ENCODE peak calls at places on chromosomes 3 and 15, in four cellular contexts. One of them, this sample, is unnamed.
A peak's percentile ranks its signal among the peaks of the same experiment; 100 is the strongest.

GRCh38 chr15:62791694-62792093 is 250.9 kb upstream of the TPM1 start:
- DNase-seq in fibroblast of lung: no peak
- DNase-seq in neural progenitor cell: no peak
- DNase-seq in PC-9: no peak
- DNase-seq in this sample: no peak

GRCh38 chr3:76938962-76939361 is 100.9 kb upstream of the ROBO2 start:
- DNase-seq in PC-9: no peak
- DNase-seq in fibroblast of lung: no peak
- DNase-seq in neural progenitor cell: no peak
- DNase-seq in this sample: no peak

GRCh38 chr3:62259924-62260323 is 113.4 kb downstream of the FEZF2 start:
- DNase-seq in PC-9: no peak
- DNase-seq in fibroblast of lung: no peak
- DNase-seq in neural progenitor cell: no peak
- DNase-seq in this sample: no peak

GRCh38 chr3:189457201-189457607 is 174.0 kb upstream of the TP63 start:
- DNase-seq in fibroblast of lung: no peak
- DNase-seq in PC-9: no peak
- DNase-seq in neural progenitor cell: no peak
- DNase-seq in this sample: no peak

GRCh38 chr3:177529071-177529550 is 331.8 kb upstream of the TBL1XR1 start:
- DNase-seq in fibroblast of lung: no peak
- DNase-seq in neural progenitor cell: no peak
- DNase-seq in PC-9: no peak
- DNase-seq in this sample: no peak

GRCh38 chr15:67843571-67844387 is 3.9 kb upstream of the RNU6-1 start:
- DNase-seq in PC-9: no peak
- DNase-seq in fibroblast of lung: no peak
- DNase-seq in neural progenitor cell: peak; percentile 91
- DNase-seq in this sample: no peak

GRCh38 chr15:88274534-88275460 is 18.3 kb upstream of the NTRK3 start:
- DNase-seq in fibroblast of lung: peak; percentile 46
- DNase-seq in neural progenitor cell: peak; percentile 81
- DNase-seq in PC-9: no peak
- DNase-seq in this sample: peak; percentile 68

GRCh38 chr3:79002465-79003372 is 765.1 kb downstream of the ROBO1 start:
- DNase-seq in neural progenitor cell: no peak
- DNase-seq in fibroblast of lung: no peak
- DNase-seq in PC-9: no peak
- DNase-seq in this sample: peak; percentile 77

GRCh38 chr3:46461971-46462910 is 2.5 kb downstream of the LTF start:
- DNase-seq in neural progenitor cell: no peak
- DNase-seq in fibroblast of lung: peak; percentile 10
- DNase-seq in PC-9: no peak
- DNase-seq in this sample: no peak
- TF ChIP-seq CTCF in neural progenitor cell: no peak
- TF ChIP-seq CTCF in fibroblast of lung: no peak
- TF ChIP-seq CTCF in PC-9: no peak
- TF ChIP-seq CTCF in this sample: no peak

DNA sequence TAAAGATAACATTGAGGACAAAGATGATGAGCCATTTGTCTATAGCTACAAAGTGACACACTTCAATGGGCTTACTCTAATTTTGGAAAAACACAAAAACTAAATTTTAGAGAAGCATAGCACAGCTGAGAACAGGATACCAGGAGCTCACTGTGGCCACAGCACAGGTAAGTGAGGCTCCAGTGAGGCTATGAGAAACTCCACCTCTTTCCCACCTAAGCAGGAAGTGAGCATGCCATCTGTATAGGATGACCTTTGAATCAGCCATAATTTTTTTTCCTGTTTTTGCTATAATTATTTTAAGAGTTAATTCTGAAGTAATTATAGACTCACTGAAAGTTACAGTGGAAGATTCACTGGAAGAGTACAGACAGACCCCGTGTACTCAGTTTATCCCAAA is 82.1 kb upstream of the DCLK3 start:
- DNase-seq in neural progenitor cell: no peak
- DNase-seq in fibroblast of lung: no peak
- DNase-seq in PC-9: no peak
- DNase-seq in this sample: no peak
- H3K27ac ChIP-seq in neural progenitor cell: no peak overlapping the region
- H3K27ac ChIP-seq in fibroblast of lung: no peak overlapping the region
- H3K27ac ChIP-seq in PC-9: no peak overlapping the region
- H3K27ac ChIP-seq in this sample: no peak overlapping the region

DNA sequence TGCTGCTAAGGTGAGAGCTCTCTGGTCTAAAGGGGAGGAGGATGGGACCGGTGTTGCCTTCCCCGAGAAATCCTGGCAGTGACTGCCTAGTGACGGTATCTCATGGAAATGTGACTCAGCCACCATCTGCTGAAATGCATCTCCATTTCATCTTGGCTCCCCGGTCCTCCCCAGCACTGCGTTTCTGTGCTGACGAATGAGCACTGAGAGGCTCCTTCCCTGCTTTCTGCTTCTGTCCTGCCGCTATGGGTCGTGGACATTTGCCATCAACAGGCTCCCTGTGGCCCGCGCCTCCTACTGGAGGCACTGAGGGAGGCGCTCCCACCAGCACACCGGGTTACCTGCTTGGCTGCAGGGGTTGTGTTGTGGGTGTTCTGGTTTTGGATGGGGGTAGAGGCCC is 13.5 kb upstream of the SEC13 start:
- DNase-seq in neural progenitor cell: peak; percentile 44
- DNase-seq in PC-9: no peak
- DNase-seq in fibroblast of lung: no peak
- DNase-seq in this sample: no peak
- TF ChIP-seq EZH2 in neural progenitor cell: no peak
- TF ChIP-seq EZH2 in PC-9: no peak
- TF ChIP-seq EZH2 in fibroblast of lung: no peak
- TF ChIP-seq EZH2 in this sample: no peak

DNA sequence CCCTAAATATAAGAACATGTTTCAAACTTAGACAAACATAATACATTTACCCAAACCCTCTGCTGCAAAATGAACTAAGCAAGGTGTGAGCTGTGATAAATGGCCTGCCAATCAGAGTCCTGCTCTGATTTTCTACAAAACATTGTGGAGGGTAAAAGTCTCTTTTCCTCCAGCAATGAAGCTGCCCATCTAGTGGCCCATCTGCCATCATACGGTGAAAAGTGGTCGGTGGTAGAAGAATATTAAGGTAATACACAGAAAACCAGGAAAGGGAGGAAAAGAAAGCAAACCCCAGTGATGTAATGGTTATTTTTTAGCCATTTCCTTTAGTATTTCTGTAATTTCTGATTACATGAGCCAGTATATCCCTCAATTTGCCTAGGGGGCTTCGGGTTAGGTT is 838.1 kb downstream of the TBL1XR1 start:
- DNase-seq in fibroblast of lung: no peak
- DNase-seq in neural progenitor cell: no peak
- DNase-seq in PC-9: no peak
- DNase-seq in this sample: peak; percentile 1
- TF ChIP-seq CTCF in fibroblast of lung: no peak
- TF ChIP-seq CTCF in neural progenitor cell: peak; percentile 50
- TF ChIP-seq CTCF in PC-9: peak; percentile 50
- TF ChIP-seq CTCF in this sample: peak; percentile 48

GRCh38 chr3:55595420-55595819 is 108.3 kb upstream of the WNT5A start:
- DNase-seq in fibroblast of lung: no peak
- DNase-seq in PC-9: no peak
- DNase-seq in neural progenitor cell: no peak
- DNase-seq in this sample: no peak
- H3K27ac ChIP-seq in fibroblast of lung: no peak overlapping the region
- H3K27ac ChIP-seq in PC-9: peak overlapping the region; percentile 99
- H3K27ac ChIP-seq in neural progenitor cell: no peak overlapping the region
- H3K27ac ChIP-seq in this sample: no peak overlapping the region

GRCh38 chr3:12903881-12904280 is 62.5 kb upstream of the RPL32 start:
- DNase-seq in neural progenitor cell: no peak
- DNase-seq in PC-9: no peak
- DNase-seq in fibroblast of lung: no peak
- DNase-seq in this sample: no peak
- TF ChIP-seq EZH2 in neural progenitor cell: no peak
- TF ChIP-seq EZH2 in PC-9: no peak
- TF ChIP-seq EZH2 in fibroblast of lung: no peak
- TF ChIP-seq EZH2 in this sample: no peak

GRCh38 chr15:96353378-96353930 is 23.0 kb downstream of the NR2F2 start:
- DNase-seq in neural progenitor cell: peak; percentile 56
- DNase-seq in PC-9: no peak
- DNase-seq in fibroblast of lung: no peak
- DNase-seq in this sample: no peak

GRCh38 chr15:96350884-96351639 is 20.6 kb downstream of the NR2F2 start:
- DNase-seq in PC-9: no peak
- DNase-seq in neural progenitor cell: no peak
- DNase-seq in fibroblast of lung: no peak
- DNase-seq in this sample: no peak

GRCh38 chr15:96352594-96353377 is 22.3 kb downstream of the NR2F2 start:
- DNase-seq in PC-9: no peak
- DNase-seq in fibroblast of lung: peak; percentile 66
- DNase-seq in neural progenitor cell: peak; percentile 62
- DNase-seq in this sample: no peak

GRCh38 chr15:96350321-96350720 is 19.8 kb downstream of the NR2F2 start:
- DNase-seq in PC-9: no peak
- DNase-seq in neural progenitor cell: peak; percentile 10
- DNase-seq in fibroblast of lung: no peak
- DNase-seq in this sample: no peak

DNA sequence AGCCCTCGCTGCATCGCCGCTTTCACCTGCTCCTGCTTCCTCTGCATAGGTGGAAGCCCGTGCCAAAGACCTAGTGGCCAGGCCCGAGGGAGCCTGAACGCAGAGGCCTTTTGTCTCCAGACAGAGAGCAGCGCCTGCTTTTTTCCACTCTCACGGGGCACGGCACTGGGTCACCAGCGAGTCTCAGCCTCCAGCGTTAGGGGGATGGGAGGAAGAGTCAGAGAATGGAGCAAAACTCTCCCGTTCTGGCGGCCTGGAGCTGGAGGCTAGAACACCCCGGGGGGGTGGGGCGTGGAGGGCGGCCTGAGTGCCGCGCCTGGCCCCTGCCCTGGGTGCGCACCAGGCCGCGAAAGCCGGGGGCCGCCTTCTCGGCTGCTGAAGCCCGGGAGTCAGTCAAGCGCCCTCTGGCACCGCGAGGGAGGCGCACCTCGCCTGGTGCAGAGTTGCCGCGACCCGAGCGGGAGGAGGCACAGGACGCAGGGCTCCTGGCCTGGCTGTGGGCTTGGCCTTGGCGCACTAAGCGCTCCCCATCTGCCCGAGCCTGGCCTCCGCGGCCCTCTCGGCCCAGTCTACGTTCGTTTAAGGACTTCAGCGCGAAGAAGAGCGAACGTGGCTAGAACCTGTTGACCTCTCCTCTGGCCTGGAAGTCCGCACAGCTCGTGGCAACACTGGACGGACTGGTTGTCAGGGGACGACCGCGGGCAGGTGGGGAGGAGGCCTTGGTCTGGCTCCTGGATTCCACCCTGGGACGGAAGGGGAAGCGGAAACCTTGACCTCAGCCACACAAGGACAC is 21.5 kb downstream of the NR2F2 start:
- DNase-seq in PC-9: no peak
- DNase-seq in fibroblast of lung: no peak
- DNase-seq in neural progenitor cell: peak; percentile 69
- DNase-seq in this sample: no peak
- TF ChIP-seq CTCF in PC-9: no peak
- TF ChIP-seq CTCF in fibroblast of lung: no peak
- TF ChIP-seq CTCF in neural progenitor cell: no peak
- TF ChIP-seq CTCF in this sample: no peak

GRCh38 chr3:41202075-41202833 is 2.9 kb downstream of the CTNNB1 start:
- DNase-seq in PC-9: no peak
- DNase-seq in neural progenitor cell: peak; percentile 38
- DNase-seq in fibroblast of lung: no peak
- DNase-seq in this sample: no peak

GRCh38 chr3:41204369-41204768 is 5.1 kb downstream of the CTNNB1 start:
- DNase-seq in PC-9: no peak
- DNase-seq in neural progenitor cell: no peak
- DNase-seq in fibroblast of lung: no peak
- DNase-seq in this sample: no peak

GRCh38 chr3:41205591-41205990 is 6.3 kb downstream of the CTNNB1 start:
- DNase-seq in PC-9: no peak
- DNase-seq in fibroblast of lung: no peak
- DNase-seq in neural progenitor cell: no peak
- DNase-seq in this sample: no peak

GRCh38 chr3:41200669-41201021 is 1.3 kb downstream of the CTNNB1 start:
- DNase-seq in neural progenitor cell: peak; percentile 53
- DNase-seq in fibroblast of lung: peak; percentile 49
- DNase-seq in PC-9: no peak
- DNase-seq in this sample: peak; percentile 15

DNA sequence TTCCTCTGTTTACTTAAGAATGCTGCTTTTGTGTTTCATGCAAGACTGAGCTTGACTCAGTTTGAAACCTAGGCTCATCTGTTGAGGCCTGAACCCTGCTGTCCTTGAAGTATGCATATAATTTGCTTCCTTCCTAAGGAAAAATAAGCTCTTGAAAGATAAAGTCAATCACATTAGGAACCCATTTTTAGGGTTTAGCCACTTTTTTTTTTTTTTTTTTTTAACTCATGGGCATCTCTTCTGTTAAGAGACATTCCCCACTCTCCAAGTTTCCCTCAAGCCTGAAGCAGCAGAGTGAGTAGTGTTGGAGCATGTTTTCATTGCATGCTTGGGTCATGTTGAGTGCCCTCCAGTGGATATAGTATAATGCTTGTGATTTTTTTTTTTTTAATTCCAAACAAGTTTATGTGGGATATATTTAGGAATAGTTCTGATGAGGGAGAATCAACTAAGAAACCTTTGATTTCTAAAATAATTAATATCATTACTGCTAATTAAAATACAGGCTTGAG is 3.6 kb downstream of the CTNNB1 start:
- DNase-seq in neural progenitor cell: peak; percentile 32
- DNase-seq in PC-9: peak; percentile 47
- DNase-seq in fibroblast of lung: peak; percentile 70
- DNase-seq in this sample: peak; percentile 47
- H3K27ac ChIP-seq in neural progenitor cell: no peak overlapping the region
- H3K27ac ChIP-seq in PC-9: no peak overlapping the region
- H3K27ac ChIP-seq in fibroblast of lung: no peak overlapping the region
- H3K27ac ChIP-seq in this sample: no peak overlapping the region

DNA sequence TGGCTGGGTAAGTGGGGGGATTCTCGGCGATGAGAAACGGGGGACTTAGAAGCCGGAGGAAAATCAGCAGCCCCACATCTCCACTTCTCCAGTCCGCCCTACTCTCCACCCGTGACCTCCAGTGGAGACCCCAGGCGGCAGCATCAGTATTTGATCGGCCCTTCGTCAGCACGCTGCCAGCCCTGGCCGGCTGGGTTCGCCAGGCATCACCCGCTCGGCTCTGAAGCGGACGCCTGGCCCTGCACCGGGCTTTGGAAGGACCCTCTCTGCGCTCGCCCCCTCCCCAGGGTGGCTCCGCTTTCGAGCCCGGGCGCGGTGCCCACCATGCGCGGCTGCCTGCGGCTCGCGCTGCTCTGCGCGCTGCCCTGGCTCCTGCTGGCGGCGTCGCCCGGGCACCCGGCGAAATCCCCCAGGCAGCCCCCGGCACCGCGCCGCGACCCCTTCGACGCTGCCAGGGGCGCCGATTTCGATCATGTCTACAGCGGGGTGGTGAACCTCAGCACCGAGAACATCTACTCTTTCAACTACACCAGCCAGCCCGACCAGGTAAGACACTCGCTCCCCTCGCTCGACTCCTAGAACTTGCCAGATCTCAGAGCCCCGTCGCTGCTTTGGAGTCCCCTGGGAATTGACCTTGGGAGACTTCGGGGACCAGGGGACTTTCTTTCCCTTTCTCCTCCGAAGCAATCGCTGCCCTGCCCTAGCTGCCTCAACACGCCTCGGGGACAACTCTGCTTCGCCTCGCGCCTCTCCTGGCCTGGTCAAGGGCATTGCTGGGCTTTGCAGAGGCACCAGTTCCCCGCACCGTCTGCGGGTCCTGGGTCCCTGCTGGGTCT is 561 bp downstream of the SIDT1 start:
- DNase-seq in fibroblast of lung: no peak
- DNase-seq in PC-9: no peak
- DNase-seq in neural progenitor cell: peak; percentile 67
- DNase-seq in this sample: peak; percentile 19
- TF ChIP-seq EZH2 in fibroblast of lung: peak; percentile 53
- TF ChIP-seq EZH2 in PC-9: no peak
- TF ChIP-seq EZH2 in neural progenitor cell: peak; percentile 83
- TF ChIP-seq EZH2 in this sample: peak; percentile 45

GRCh38 chr3:138834359-138835176 is at the start of gene PIK3CB:
- DNase-seq in neural progenitor cell: peak; percentile 97
- DNase-seq in PC-9: peak; percentile 63
- DNase-seq in fibroblast of lung: peak; percentile 77
- DNase-seq in this sample: peak; percentile 96
- TF ChIP-seq CTCF in neural progenitor cell: peak; percentile 44
- TF ChIP-seq CTCF in PC-9: peak; percentile 34
- TF ChIP-seq CTCF in fibroblast of lung: peak; percentile 16
- TF ChIP-seq CTCF in this sample: peak; percentile 36

This sample was measured in A673.